ENCODE peak calls at places on chromosome 15, in nine cellular contexts. W is A549; O is CD4-positive, alpha-beta memory T cell; A is Peyer's patch; P is GM23248; B is neuronal stem cell; R is naive thymus-derived CD4-positive, alpha-beta T cell; X is tibial nerve; Y is brain microvascular endothelial cell. Q is an unnamed sample.

GRCh38 chr15:70701891-70702568 is 61.3 kb downstream of the UACA start:
- DNase-seq in W (peak; percentile 50), O (no peak), A (no peak), P (peak; percentile 78), B (no peak), R (no peak), X (no peak), Y (peak; percentile 52), Q (peak; percentile 38)

GRCh38 chr15:45022871-45023658 is at the start of gene SORD:
- DNase-seq in W (peak; percentile 79), O (peak; percentile 85), A (peak; percentile 97), P (peak; percentile 93), B (peak; percentile 93), R (peak; percentile 83), X (peak; percentile 85), Y (peak; percentile 72), Q (peak; percentile 91)

GRCh38 chr15:53033709-53034108 is 243.6 kb upstream of the ONECUT1 start:
- DNase-seq in W (no peak), O (no peak), A (no peak), P (no peak), B (no peak), R (no peak), X (no peak), Y (no peak), Q (no peak)

GRCh38 chr15:38517312-38517711 is 47.3 kb downstream of the RASGRP1 start:
- DNase-seq in W (no peak), O (no peak), A (no peak), P (peak; percentile 36), B (no peak), R (no peak), X (no peak), Y (peak; percentile 29), Q (no peak)

GRCh38 chr15:22839046-22839705 is 710 bp downstream of the NIPA2 start:
- DNase-seq in W (no peak), O (peak; percentile 10), A (no peak), P (peak; percentile 48), B (no peak), R (no peak), X (no peak), Y (no peak), Q (no peak)

GRCh38 chr15:59380902-59381610 is 8.4 kb upstream of the MYO1E start:
- DNase-seq in W (no peak), O (no peak), A (no peak), P (no peak), B (peak; percentile 26), R (no peak), X (no peak), Y (no peak), Q (no peak)

GRCh38 chr15:73605759-73606423 is 27.3 kb downstream of the NPTN start:
- DNase-seq in W (no peak), O (no peak), A (no peak), P (no peak), B (no peak), R (no peak), X (no peak), Y (no peak), Q (no peak)

GRCh38 chr15:63379492-63380150 is 2.0 kb downstream of the CA12 start:
- DNase-seq in W (no peak), O (no peak), A (no peak), P (peak; percentile 17), B (no peak), R (no peak), X (no peak), Y (no peak), Q (no peak)

GRCh38 chr15:48855501-48856440 is 22.2 kb upstream of the EID1 start:
- DNase-seq in W (peak; percentile 26), O (no peak), A (no peak), P (peak; percentile 74), B (no peak), R (no peak), X (no peak), Y (peak; percentile 56), Q (no peak)

GRCh38 chr15:66701422-66702034 is 508 bp upstream of the SMAD6 start:
- DNase-seq in W (peak; percentile 82), O (peak; percentile 35), A (no peak), P (peak; percentile 89), B (peak; percentile 67), R (peak; percentile 56), X (no peak), Y (peak; percentile 38), Q (peak; percentile 64)

GRCh38 chr15:85607842-85608241 is 186.9 kb downstream of the KLHL25 start:
- DNase-seq in W (peak; percentile 51), O (no peak), A (no peak), P (peak; percentile 95), B (no peak), R (no peak), X (no peak), Y (peak; percentile 78), Q (peak; percentile 65)

GRCh38 chr15:85607141-85607806 is 187.5 kb downstream of the KLHL25 start:
- DNase-seq in W (peak; percentile 21), O (no peak), A (no peak), P (peak; percentile 69), B (no peak), R (no peak), X (no peak), Y (no peak), Q (no peak)

GRCh38 chr15:85604194-85604593 is 190.5 kb downstream of the KLHL25 start:
- DNase-seq in W (no peak), O (no peak), A (no peak), P (no peak), B (no peak), R (no peak), X (no peak), Y (no peak), Q (no peak)

GRCh38 chr15:85609492-85609891 is 185.2 kb downstream of the KLHL25 start:
- DNase-seq in W (no peak), O (no peak), A (no peak), P (no peak), B (no peak), R (no peak), X (no peak), Y (no peak), Q (no peak)

GRCh38 chr15:85606721-85607120 is 188.0 kb downstream of the KLHL25 start:
- DNase-seq in W (no peak), O (no peak), A (no peak), P (no peak), B (no peak), R (no peak), X (no peak), Y (no peak), Q (peak; percentile 39)
- H3K27ac ChIP-seq in W (peak overlapping the region; percentile 66), O (no peak overlapping the region), A (no peak overlapping the region), P (peak overlapping the region; percentile 72), B (no peak overlapping the region), R (no peak overlapping the region), X (peak overlapping the region; percentile 67), Y (peak overlapping the region; percentile 74), Q (peak overlapping the region; percentile 49)

GRCh38 chr15:78223396-78224023 is 10.9 kb downstream of the ACSBG1 start:
- DNase-seq in W (no peak), O (no peak), A (no peak), P (peak; percentile 37), B (no peak), R (no peak), X (no peak), Y (no peak), Q (peak; percentile 53)
- H3K27ac ChIP-seq in W (no peak overlapping the region), O (no peak overlapping the region), A (no peak overlapping the region), P (no peak overlapping the region), B (no peak overlapping the region), R (no peak overlapping the region), X (no peak overlapping the region), Y (no peak overlapping the region), Q (peak overlapping the region; percentile 72)

GRCh38 chr15:24617646-24618045 is 57.9 kb upstream of the NPAP1 start:
- DNase-seq in W (no peak), O (no peak), A (no peak), P (no peak), B (no peak), R (no peak), X (no peak), Y (no peak), Q (no peak)

GRCh38 chr15:24627443-24627842 is 48.1 kb upstream of the NPAP1 start:
- DNase-seq in W (no peak), O (no peak), A (no peak), P (no peak), B (no peak), R (no peak), X (no peak), Y (no peak), Q (no peak)

DNA sequence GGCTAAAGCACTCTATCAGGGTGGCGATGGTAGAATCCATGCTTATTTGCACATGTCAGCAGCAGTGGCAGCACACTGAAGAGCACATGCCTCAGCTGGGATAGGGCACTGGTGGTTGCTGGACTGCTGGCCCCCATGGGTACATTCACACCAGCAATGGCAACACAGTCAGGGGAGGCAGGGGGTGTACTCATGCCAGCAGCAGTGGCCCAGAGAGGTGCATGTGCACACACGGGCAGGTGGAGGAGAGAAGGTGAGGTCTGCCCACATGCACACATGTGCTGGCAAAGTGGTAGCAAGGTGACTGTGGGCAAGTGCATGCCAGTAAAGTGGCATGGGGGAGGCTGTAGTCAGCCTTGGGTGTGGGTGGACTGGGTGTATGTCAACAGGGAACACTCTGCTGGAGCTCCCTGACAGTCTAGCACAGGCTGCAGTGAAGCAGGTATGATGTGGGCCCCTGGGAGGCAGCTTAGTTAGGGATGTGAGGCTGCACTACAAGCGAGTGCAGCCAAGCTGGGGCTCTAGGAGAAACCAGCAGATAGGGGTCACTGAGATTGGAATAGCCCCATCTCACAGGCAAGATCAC is 53.9 kb upstream of the NPAP1 start:
- DNase-seq in W (no peak), O (no peak), A (no peak), P (no peak), B (no peak), R (no peak), X (no peak), Y (no peak), Q (no peak)
- H3K27ac ChIP-seq in W (no peak overlapping the region), O (no peak overlapping the region), A (no peak overlapping the region), P (no peak overlapping the region), B (no peak overlapping the region), R (no peak overlapping the region), X (no peak overlapping the region), Y (no peak overlapping the region), Q (no peak overlapping the region)

GRCh38 chr15:75640483-75641175 is 605 bp upstream of the IMP3 start:
- DNase-seq in W (peak; percentile 85), O (peak; percentile 67), A (peak; percentile 44), P (peak; percentile 69), B (no peak), R (peak; percentile 63), X (no peak), Y (peak; percentile 39), Q (no peak)

GRCh38 chr15:75639709-75640482 is at the start of gene IMP3:
- DNase-seq in W (peak; percentile 99), O (peak; percentile 93), A (peak; percentile 94), P (peak; percentile 99), B (peak; percentile 95), R (peak; percentile 89), X (peak; percentile 92), Y (peak; percentile 96), Q (peak; percentile 93)

GRCh38 chr15:75641603-75642002 is 1.6 kb upstream of the IMP3 start:
- DNase-seq in W (no peak), O (no peak), A (no peak), P (no peak), B (no peak), R (no peak), X (no peak), Y (no peak), Q (no peak)

GRCh38 chr15:75639191-75639708 is 774 bp downstream of the IMP3 start:
- DNase-seq in W (no peak), O (no peak), A (no peak), P (peak; percentile 51), B (no peak), R (no peak), X (no peak), Y (no peak), Q (no peak)

DNA sequence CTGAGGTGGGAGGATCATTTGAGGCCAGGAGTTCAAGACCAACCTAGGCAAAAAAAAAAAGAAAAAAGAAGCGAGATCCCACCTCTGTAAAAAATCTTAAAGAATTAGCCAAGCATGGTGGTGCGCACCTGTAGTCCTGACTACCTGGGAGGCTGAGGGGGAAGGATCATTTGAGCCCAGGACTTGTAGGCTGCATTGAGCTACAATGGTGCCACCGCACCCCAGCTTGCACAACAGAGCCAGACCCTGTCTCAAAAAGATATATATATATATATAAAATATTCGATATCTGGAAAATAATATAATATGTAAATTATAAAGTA is 1.1 kb upstream of the IMP3 start:
- DNase-seq in W (no peak), O (no peak), A (no peak), P (no peak), B (no peak), R (no peak), X (no peak), Y (no peak), Q (no peak)
- H3K27ac ChIP-seq in W (peak overlapping the region; percentile 91), O (peak overlapping the region; percentile 81), A (peak overlapping the region; percentile 94), P (peak overlapping the region; percentile 89), B (no peak overlapping the region), R (peak overlapping the region; percentile 85), X (peak overlapping the region; percentile 95), Y (no peak overlapping the region), Q (peak overlapping the region; percentile 87)